ENCODE peak calls at places on chromosome 20, in five cellular contexts. One of them, this sample, is unnamed.

GRCh38 chr20:61964675-61965605 is 100.7 kb downstream of the TAF4 start:
- DNase-seq in psoas muscle: no peak
- DNase-seq in endothelial cell of umbilical vein: no peak
- DNase-seq in heart right ventricle: no peak
- DNase-seq in lung: no peak
- DNase-seq in this sample: no peak

GRCh38 chr20:49794336-49795124 is 18.1 kb upstream of the SLC9A8 start:
- DNase-seq in heart right ventricle: no peak
- DNase-seq in endothelial cell of umbilical vein: no peak
- DNase-seq in psoas muscle: no peak
- DNase-seq in lung: peak
- DNase-seq in this sample: peak

GRCh38 chr20:26209171-26209941 is 512.7 kb upstream of the ZNF337 start:
- DNase-seq in endothelial cell of umbilical vein: no peak
- DNase-seq in psoas muscle: peak
- DNase-seq in heart right ventricle: peak
- DNase-seq in lung: no peak
- DNase-seq in this sample: peak

GRCh38 chr20:38324159-38324558 is 20.2 kb downstream of the BPI start:
- DNase-seq in endothelial cell of umbilical vein: no peak
- DNase-seq in lung: no peak
- DNase-seq in psoas muscle: no peak
- DNase-seq in heart right ventricle: no peak
- DNase-seq in this sample: no peak

GRCh38 chr20:324177-325042 is 942 bp upstream of the SOX12 start:
- DNase-seq in lung: peak
- DNase-seq in psoas muscle: peak
- DNase-seq in endothelial cell of umbilical vein: peak
- DNase-seq in heart right ventricle: peak
- DNase-seq in this sample: peak

GRCh38 chr20:44532981-44533331 is 11.1 kb upstream of the SERINC3 start:
- DNase-seq in lung: no peak
- DNase-seq in psoas muscle: no peak
- DNase-seq in endothelial cell of umbilical vein: peak
- DNase-seq in heart right ventricle: no peak
- DNase-seq in this sample: peak

GRCh38 chr20:54535045-54535444 is 59.7 kb downstream of the DOK5 start:
- DNase-seq in lung: no peak
- DNase-seq in heart right ventricle: no peak
- DNase-seq in psoas muscle: no peak
- DNase-seq in endothelial cell of umbilical vein: no peak
- DNase-seq in this sample: no peak

GRCh38 chr20:4820833-4821518 is 99.3 kb downstream of the PRND start:
- DNase-seq in psoas muscle: no peak
- DNase-seq in lung: no peak
- DNase-seq in heart right ventricle: no peak
- DNase-seq in endothelial cell of umbilical vein: peak
- DNase-seq in this sample: peak

GRCh38 chr20:23023621-23024187 is 11.4 kb upstream of the SSTR4 start:
- DNase-seq in endothelial cell of umbilical vein: no peak
- DNase-seq in heart right ventricle: no peak
- DNase-seq in lung: no peak
- DNase-seq in psoas muscle: no peak
- DNase-seq in this sample: peak

GRCh38 chr20:37414133-37414532 is 68.2 kb downstream of the SRC start:
- DNase-seq in psoas muscle: no peak
- DNase-seq in lung: no peak
- DNase-seq in endothelial cell of umbilical vein: no peak
- DNase-seq in heart right ventricle: no peak
- DNase-seq in this sample: no peak

GRCh38 chr20:63908008-63908682 is 13.2 kb downstream of the DNAJC5 start:
- DNase-seq in endothelial cell of umbilical vein: no peak
- DNase-seq in psoas muscle: no peak
- DNase-seq in lung: no peak
- DNase-seq in heart right ventricle: no peak
- DNase-seq in this sample: no peak

GRCh38 chr20:50561379-50562078 is 51.3 kb downstream of the PTPN1 start:
- DNase-seq in psoas muscle: no peak
- DNase-seq in lung: no peak
- DNase-seq in heart right ventricle: no peak
- DNase-seq in endothelial cell of umbilical vein: peak
- DNase-seq in this sample: peak

GRCh38 chr20:6120491-6120988 is 2.3 kb downstream of the FERMT1 start:
- DNase-seq in psoas muscle: no peak
- DNase-seq in endothelial cell of umbilical vein: no peak
- DNase-seq in lung: no peak
- DNase-seq in heart right ventricle: no peak
- DNase-seq in this sample: peak

GRCh38 chr20:13788167-13788834 is 3.5 kb downstream of the NDUFAF5 start:
- DNase-seq in lung: no peak
- DNase-seq in psoas muscle: no peak
- DNase-seq in endothelial cell of umbilical vein: peak
- DNase-seq in heart right ventricle: no peak
- DNase-seq in this sample: peak

GRCh38 chr20:64212750-64213149 is 42.8 kb upstream of the PCMTD2 start:
- DNase-seq in endothelial cell of umbilical vein: no peak
- DNase-seq in lung: no peak
- DNase-seq in psoas muscle: peak
- DNase-seq in heart right ventricle: peak
- DNase-seq in this sample: peak

GRCh38 chr20:38130687-38131587 is 34.1 kb downstream of the TGM2 start:
- DNase-seq in lung: no peak
- DNase-seq in heart right ventricle: no peak
- DNase-seq in endothelial cell of umbilical vein: no peak
- DNase-seq in psoas muscle: no peak
- DNase-seq in this sample: no peak

GRCh38 chr20:438581-439469 is 23.5 kb downstream of the TBC1D20 start:
- DNase-seq in psoas muscle: no peak
- DNase-seq in lung: no peak
- DNase-seq in heart right ventricle: peak
- DNase-seq in endothelial cell of umbilical vein: peak
- DNase-seq in this sample: no peak

GRCh38 chr20:48620112-48620485 is 207.7 kb downstream of the PREX1 start:
- DNase-seq in endothelial cell of umbilical vein: no peak
- DNase-seq in psoas muscle: no peak
- DNase-seq in lung: no peak
- DNase-seq in heart right ventricle: no peak
- DNase-seq in this sample: no peak
- H3K4me3 ChIP-seq in endothelial cell of umbilical vein: no peak
- H3K4me3 ChIP-seq in psoas muscle: no peak
- H3K4me3 ChIP-seq in lung: no peak
- H3K4me3 ChIP-seq in heart right ventricle: no peak
- H3K4me3 ChIP-seq in this sample: no peak

DNA sequence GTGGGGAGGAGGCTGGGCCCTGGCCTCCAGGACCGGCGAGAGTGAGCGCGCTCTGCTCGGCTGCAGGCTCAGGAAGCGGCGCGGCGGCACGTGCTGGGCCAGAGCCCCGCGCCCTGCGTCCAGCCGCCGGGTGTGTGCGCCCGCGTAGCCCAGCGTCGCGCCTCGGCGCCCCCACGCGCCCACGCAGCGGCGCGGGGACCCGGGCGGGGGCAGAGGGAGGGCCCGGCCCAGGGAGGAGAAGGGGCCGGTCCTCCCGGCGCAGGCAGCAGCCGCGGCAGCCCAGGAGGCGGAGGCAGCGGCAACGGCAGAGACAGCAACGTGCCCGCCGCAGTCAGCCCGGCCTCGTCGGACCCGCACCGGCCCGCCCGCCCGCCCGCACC is at the start of gene EYA2:
- DNase-seq in psoas muscle: peak
- DNase-seq in endothelial cell of umbilical vein: no peak
- DNase-seq in lung: no peak
- DNase-seq in heart right ventricle: peak
- DNase-seq in this sample: no peak
- TF ChIP-seq CTCF in psoas muscle: no peak
- TF ChIP-seq CTCF in endothelial cell of umbilical vein: no peak
- TF ChIP-seq CTCF in lung: no peak
- TF ChIP-seq CTCF in heart right ventricle: no peak
- TF ChIP-seq CTCF in this sample: no peak

DNA sequence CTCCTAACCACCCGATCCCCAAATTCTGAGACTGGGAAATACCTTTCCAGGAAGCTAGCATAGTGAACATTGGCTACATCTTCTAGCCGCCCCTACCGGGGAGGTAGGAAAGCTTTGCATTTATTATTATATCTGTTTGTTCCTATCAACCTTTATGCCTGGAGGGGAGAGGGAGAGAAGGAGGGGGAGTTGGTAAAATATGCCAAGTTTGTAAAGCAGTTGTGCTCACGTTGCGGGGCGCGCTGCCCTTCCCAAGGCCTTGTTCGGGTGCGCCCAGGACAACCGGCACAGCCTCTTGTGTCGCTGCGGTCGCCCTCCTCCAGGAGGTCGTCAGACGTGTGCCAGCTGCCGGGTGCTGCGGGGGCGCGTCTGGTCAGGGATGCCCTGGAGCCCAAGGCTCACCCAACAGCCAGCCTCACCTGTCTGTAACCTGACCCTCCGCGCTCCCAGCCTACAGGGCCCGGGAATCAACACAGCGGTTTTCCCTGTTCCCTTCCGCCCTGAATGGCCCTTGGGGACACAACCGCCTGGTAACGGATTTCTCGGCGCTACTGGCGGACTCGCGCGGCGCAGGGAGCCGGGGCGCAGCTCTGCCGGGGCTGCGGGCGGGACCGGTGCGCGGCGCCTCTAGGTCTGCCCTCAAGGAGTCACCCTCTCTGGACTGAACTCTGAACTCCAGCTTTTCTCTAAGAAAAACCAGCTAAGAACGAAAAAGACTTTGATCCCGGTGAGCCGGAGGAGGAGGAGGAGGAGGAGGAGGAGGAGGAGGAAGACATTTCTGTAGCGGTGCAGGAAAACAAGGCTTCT is 1.1 kb upstream of the OVOL2 start:
- DNase-seq in psoas muscle: no peak
- DNase-seq in endothelial cell of umbilical vein: no peak
- DNase-seq in lung: peak
- DNase-seq in heart right ventricle: no peak
- DNase-seq in this sample: peak
- H3K4me3 ChIP-seq in psoas muscle: peak
- H3K4me3 ChIP-seq in endothelial cell of umbilical vein: no peak
- H3K4me3 ChIP-seq in lung: no peak
- H3K4me3 ChIP-seq in heart right ventricle: no peak
- H3K4me3 ChIP-seq in this sample: no peak

DNA sequence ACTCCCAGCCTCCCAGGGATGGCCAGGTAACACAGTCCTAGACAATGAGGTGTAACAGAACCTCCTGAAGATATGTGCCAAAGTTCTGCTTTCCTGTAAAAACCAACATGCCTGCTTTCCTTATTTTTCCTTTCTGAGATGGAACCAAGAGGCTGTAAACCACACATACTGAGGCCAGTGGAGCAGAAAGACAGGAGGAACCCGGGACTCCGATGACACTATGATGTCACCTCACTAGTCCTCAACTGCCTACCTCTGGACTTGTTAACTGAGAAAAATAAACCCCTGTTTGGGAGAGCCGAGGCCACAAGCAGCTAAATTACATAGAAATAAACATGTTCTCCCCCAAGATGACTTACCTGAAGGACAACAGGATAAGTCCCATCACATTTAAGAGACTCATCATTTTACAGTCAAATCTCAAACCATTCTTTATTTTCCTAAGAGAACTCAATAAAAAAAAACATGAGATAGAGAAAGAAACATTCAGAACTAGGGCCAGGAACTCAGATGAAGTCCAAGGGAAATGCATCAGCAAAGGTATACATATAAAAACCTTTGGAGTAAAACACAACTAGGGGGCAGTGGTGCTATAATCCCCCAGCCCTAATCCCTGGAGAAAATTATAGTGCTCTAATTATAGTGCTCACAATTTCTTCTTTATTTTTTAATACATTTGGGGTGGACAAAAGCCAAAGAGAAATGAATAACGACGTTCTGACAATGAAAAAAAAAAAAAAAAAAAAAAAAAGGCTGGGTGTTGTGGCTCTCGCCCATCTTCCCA is 100.4 kb upstream of the EMILIN3 start:
- DNase-seq in heart right ventricle: no peak
- DNase-seq in lung: no peak
- DNase-seq in endothelial cell of umbilical vein: no peak
- DNase-seq in psoas muscle: no peak
- DNase-seq in this sample: no peak
- TF ChIP-seq CTCF in heart right ventricle: no peak
- TF ChIP-seq CTCF in lung: no peak
- TF ChIP-seq CTCF in endothelial cell of umbilical vein: no peak
- TF ChIP-seq CTCF in psoas muscle: no peak
- TF ChIP-seq CTCF in this sample: no peak

GRCh38 chr20:19975901-19976300 is 41.3 kb upstream of the NAA20 start:
- DNase-seq in heart right ventricle: no peak
- DNase-seq in psoas muscle: no peak
- DNase-seq in endothelial cell of umbilical vein: no peak
- DNase-seq in lung: no peak
- DNase-seq in this sample: no peak

GRCh38 chr20:19978511-19979210 is 38.5 kb upstream of the NAA20 start:
- DNase-seq in lung: no peak
- DNase-seq in psoas muscle: no peak
- DNase-seq in heart right ventricle: peak
- DNase-seq in endothelial cell of umbilical vein: no peak
- DNase-seq in this sample: no peak

GRCh38 chr20:19976595-19977372 is 40.4 kb upstream of the NAA20 start:
- DNase-seq in lung: peak
- DNase-seq in endothelial cell of umbilical vein: peak
- DNase-seq in heart right ventricle: peak
- DNase-seq in psoas muscle: peak
- DNase-seq in this sample: peak

GRCh38 chr20:19975436-19975799 is 41.7 kb upstream of the NAA20 start:
- DNase-seq in heart right ventricle: no peak
- DNase-seq in lung: no peak
- DNase-seq in endothelial cell of umbilical vein: no peak
- DNase-seq in psoas muscle: no peak
- DNase-seq in this sample: peak

DNA sequence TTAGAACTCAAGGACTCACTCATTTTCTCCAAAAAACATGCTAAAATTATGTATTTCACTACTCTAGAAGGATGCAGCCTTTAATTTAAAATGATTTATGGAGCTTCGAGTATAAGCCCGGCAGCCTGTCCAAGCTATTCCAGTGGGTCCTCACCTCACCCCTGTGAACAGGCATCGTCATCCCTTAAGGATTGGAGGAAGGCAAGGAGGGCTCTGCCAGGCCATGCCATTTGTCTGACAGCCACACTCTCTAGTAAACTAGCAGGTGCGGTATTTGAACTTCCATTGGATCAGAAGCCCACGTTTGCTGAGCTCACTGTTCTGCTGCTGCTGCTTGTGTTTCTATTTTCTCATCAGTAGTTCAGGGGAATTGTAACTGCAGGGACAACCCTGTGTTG is 39.8 kb upstream of the NAA20 start:
- DNase-seq in psoas muscle: no peak
- DNase-seq in lung: no peak
- DNase-seq in endothelial cell of umbilical vein: no peak
- DNase-seq in heart right ventricle: no peak
- DNase-seq in this sample: no peak
- H3K4me3 ChIP-seq in psoas muscle: peak
- H3K4me3 ChIP-seq in lung: peak
- H3K4me3 ChIP-seq in endothelial cell of umbilical vein: no peak
- H3K4me3 ChIP-seq in heart right ventricle: peak
- H3K4me3 ChIP-seq in this sample: peak

This sample was measured in foreskin fibroblast.